ENCODE peak calls at places on chromosome 1, in eight cellular contexts. G is cardiac muscle cell, N is pancreas, E is neural progenitor cell, Q is PC-3, P is Karpas-422, W is ovary, V is MG63. C is an unnamed sample.

GRCh38 chr1:24415910-24416665 is 486 bp downstream of the NIPAL3 start:
- DNase-seq in G (peak; percentile 23), N (peak; percentile 65), E (peak; percentile 24), Q (peak; percentile 34), P (peak; percentile 66), W (no peak), V (peak; percentile 25), C (peak; percentile 53)

GRCh38 chr1:246708166-246708565 is 16.0 kb upstream of the SCCPDH start:
- DNase-seq in G (no peak), N (no peak), E (no peak), Q (no peak), P (peak; percentile 39), W (no peak), V (no peak), C (no peak)

GRCh38 chr1:184482113-184482512 is 95.3 kb downstream of the C1orf21 start:
- DNase-seq in G (no peak), N (no peak), E (no peak), Q (no peak), P (no peak), W (peak; percentile 76), V (peak; percentile 76), C (no peak)

GRCh38 chr1:6035265-6035664 is 10.4 kb upstream of the KCNAB2 start:
- DNase-seq in G (no peak), N (no peak), E (no peak), Q (no peak), P (no peak), W (no peak), V (no peak), C (no peak)

GRCh38 chr1:6831368-6831767 is 46.1 kb downstream of the CAMTA1 start:
- DNase-seq in G (no peak), N (no peak), E (no peak), Q (no peak), P (no peak), W (no peak), V (no peak), C (no peak)

GRCh38 chr1:99139876-99140275 is 124.4 kb upstream of the PLPPR4 start:
- DNase-seq in G (no peak), N (no peak), E (no peak), Q (no peak), P (no peak), W (no peak), V (peak; percentile 11), C (no peak)

GRCh38 chr1:245516178-245516829 is 361.5 kb downstream of the KIF26B start:
- DNase-seq in G (no peak), N (no peak), E (peak; percentile 36), Q (peak; percentile 63), P (peak; percentile 54), W (no peak), V (no peak), C (peak; percentile 30)

GRCh38 chr1:56336972-56337371 is 242.4 kb downstream of the PLPP3 start:
- DNase-seq in G (no peak), N (no peak), E (no peak), Q (no peak), P (no peak), W (no peak), V (peak; percentile 24), C (no peak)

GRCh38 chr1:54016343-54017282 is 1.4 kb downstream of the LDLRAD1 start:
- DNase-seq in G (no peak), N (no peak), E (no peak), Q (peak; percentile 92), P (no peak), W (no peak), V (peak; percentile 61), C (peak; percentile 36)

DNA sequence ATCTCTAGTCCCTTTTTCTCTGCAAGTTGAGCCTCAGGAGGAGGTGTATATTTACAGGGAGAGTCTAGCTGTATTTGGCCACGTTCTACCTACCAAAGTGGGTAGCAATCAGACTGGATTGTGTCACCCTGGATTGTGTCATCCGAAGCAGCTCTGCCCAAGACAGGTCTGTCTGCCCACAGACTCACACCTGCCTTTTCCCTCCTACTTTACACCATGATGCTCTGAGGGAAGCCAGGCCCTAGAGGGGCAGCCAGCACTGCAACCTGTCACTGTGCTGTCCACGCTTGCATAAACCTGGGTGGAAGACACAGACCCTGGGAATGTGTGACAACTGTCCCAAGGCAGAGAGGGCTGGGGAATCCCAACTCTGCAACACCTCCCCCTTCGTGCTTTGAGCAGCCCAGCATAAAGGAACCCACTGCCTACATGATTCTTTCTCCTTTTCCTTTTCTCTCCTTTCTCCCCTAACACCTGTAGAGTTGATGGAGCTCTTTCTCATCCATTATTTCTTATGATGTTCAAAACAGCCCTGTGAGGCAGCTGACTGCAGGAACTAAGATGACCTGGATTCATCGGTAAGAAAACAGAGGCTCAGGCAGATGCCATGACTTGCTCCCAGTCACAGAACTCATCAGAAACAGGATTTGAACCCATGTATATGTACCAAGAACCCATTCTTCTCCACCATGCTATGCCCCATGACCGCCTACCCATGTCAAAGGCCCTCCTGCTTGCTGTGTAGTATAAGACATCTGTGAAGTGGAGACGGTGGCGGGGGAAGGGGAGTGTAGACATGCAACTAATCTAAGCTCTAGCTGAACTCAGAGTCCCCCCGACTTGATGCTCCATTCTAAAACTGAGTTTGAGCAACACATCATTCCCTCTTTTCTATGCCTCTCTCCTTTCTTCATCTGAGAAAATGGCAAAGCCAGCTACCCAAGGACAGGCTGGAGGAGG is 56.0 kb downstream of the ITPKB start:
- DNase-seq in G (no peak), N (no peak), E (no peak), Q (no peak), P (no peak), W (no peak), V (no peak), C (no peak)
- H3K27me3 ChIP-seq in G (no peaks in the 10 kb centered on the region), N (no peaks in the 10 kb centered on the region), E (peaks cover 36% of the 10 kb centered on the region), Q (no peaks in the 10 kb centered on the region), P (no peaks in the 10 kb centered on the region), W (no peaks in the 10 kb centered on the region), V (no peaks in the 10 kb centered on the region), C (peaks cover 35% of the 10 kb centered on the region)

DNA sequence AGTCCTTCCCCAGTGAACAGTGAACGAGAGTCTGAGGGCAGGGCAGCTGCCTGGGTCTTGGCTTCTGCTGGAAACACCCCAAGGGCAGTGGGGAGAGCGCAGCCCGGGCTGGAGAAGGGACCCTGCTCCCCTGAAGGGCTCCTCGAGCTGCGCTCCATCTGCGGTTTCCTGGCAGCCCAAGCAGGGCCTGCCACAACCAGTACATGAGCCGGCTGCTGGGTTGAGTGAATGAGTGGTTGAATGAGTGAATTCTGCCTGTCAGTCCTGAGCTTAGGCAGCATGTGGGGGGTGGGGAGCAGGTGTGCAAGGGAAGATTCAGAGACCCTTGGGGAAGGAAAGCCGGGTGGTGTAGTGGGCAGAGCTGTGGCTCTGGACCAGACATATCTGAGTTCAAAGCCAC is 3.6 kb downstream of the OPRD1 start:
- DNase-seq in G (peak; percentile 20), N (no peak), E (peak; percentile 29), Q (no peak), P (no peak), W (no peak), V (no peak), C (peak; percentile 24)
- H3K27me3 ChIP-seq in G (peaks cover 29% of the 10 kb centered on the region), N (no peaks in the 10 kb centered on the region), E (peaks cover 47% of the 10 kb centered on the region), Q (peaks cover 48% of the 10 kb centered on the region), P (no peaks in the 10 kb centered on the region), W (no peaks in the 10 kb centered on the region), V (peaks cover 23% of the 10 kb centered on the region), C (peaks cover 35% of the 10 kb centered on the region)

DNA sequence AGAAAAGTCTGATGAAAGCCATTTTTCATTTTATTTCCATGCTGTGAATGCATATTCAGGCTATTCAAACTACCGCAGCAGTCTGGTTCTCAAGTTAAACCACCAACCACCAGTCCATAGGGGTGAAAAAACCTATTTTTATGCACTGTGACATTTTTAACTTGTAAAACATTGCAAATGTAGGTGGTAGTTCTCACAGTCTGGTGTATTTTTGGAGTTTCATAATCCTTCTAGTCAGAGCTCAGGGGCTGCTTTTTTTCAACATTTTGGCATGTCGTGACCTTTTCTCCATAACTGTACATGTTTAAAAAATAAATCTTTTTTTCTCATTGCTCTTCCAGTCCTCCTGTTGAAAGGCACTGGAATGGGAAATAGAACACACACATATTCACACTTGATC is 907.6 kb upstream of the ADGRL2 start:
- DNase-seq in G (peak; percentile 4), N (no peak), E (no peak), Q (no peak), P (no peak), W (peak; percentile 32), V (no peak), C (no peak)
- H3K27me3 ChIP-seq in G (no peaks in the 10 kb centered on the region), N (no peaks in the 10 kb centered on the region), E (no peaks in the 10 kb centered on the region), Q (no peaks in the 10 kb centered on the region), P (no peaks in the 10 kb centered on the region), W (no peaks in the 10 kb centered on the region), V (no peaks in the 10 kb centered on the region), C (no peaks in the 10 kb centered on the region)

GRCh38 chr1:228510101-228510850 is 23.1 kb downstream of the RNF187 start:
- DNase-seq in G (no peak), N (no peak), E (no peak), Q (peak; percentile 20), P (no peak), W (no peak), V (no peak), C (no peak)
- H3K27me3 ChIP-seq in G (peaks cover 33% of the 10 kb centered on the region), N (no peaks in the 10 kb centered on the region), E (peaks cover 85% of the 10 kb centered on the region), Q (peaks cover 10% of the 10 kb centered on the region), P (no peaks in the 10 kb centered on the region), W (no peaks in the 10 kb centered on the region), V (peaks cover 9% of the 10 kb centered on the region), C (peaks cover 48% of the 10 kb centered on the region)

DNA sequence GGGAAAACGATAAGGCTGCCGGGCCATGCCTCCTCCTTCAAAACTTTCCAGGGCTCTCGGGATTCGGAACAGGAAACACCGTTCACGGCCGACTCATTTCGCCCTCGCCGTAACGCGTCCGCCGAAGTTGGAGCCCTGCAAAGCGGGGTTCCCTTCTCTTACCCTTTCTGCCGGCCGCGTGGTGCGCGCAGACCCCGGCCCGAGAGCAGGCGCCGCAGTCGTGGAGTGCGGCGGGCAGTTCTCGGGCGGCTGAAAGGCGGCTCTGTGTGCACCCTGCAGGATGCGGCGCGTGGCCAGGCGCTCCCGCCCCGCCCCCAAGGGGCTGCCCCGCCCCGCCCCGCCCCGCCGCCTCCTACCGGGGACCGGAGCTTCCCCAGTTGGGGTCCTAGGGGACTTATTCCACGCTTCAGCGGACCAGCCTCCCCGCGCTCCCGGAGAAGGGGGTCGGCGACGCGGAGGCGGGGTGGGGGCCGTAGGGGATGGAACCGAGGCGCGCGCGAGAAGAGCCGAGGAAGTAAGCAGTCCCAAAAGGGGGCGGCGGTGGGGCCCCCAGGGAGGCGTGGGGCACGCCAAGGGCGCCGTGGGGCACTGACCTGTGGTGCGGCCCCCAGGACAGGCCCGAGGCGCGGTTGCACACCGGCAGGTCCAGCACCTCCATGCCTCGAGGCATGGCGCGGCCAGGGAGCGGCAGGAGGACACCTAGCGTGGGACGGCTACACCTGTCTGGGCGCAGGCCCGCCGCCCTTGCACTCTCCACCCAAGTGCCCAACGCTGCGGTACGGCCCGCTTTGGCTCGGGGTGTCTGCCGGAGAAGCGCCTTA is at the start of gene MCOLN2:
- DNase-seq in G (peak; percentile 69), N (peak; percentile 84), E (peak; percentile 86), Q (peak; percentile 57), P (peak; percentile 79), W (no peak), V (peak; percentile 55), C (peak; percentile 79)
- H3K27me3 ChIP-seq in G (peaks cover 82% of the 10 kb centered on the region), N (no peaks in the 10 kb centered on the region), E (peaks cover 86% of the 10 kb centered on the region), Q (no peaks in the 10 kb centered on the region), P (no peaks in the 10 kb centered on the region), W (no peaks in the 10 kb centered on the region), V (peaks cover 24% of the 10 kb centered on the region), C (peaks cover 80% of the 10 kb centered on the region)